ENCODE peak calls at places on chromosomes 11 and 22, in six cellular contexts. Z is GM12878, G is HCT116, K is K562, O is HepG2, T is H1. W is an unnamed sample.

GRCh38 chr11:82557274-82557673 is 176.4 kb downstream of the FAM181B start:
- DNase-seq in Z (peak), G (no peak), K (no peak), O (no peak), T (no peak), W (no peak)

GRCh38 chr11:19345848-19346681 is 105.3 kb upstream of the E2F8 start:
- DNase-seq in Z (no peak), G (no peak), K (no peak), O (no peak), T (no peak), W (peak)

GRCh38 chr11:114440971-114441810 is 1.9 kb downstream of the REXO2 start:
- DNase-seq in Z (no peak), G (no peak), K (peak), O (peak), T (no peak), W (no peak)

GRCh38 chr11:255176-255575 is 18.4 kb downstream of the PSMD13 start:
- DNase-seq in Z (no peak), G (no peak), K (no peak), O (no peak), T (no peak), W (no peak)

GRCh38 chr11:20790622-20791021 is 121.2 kb downstream of the NELL1 start:
- DNase-seq in Z (no peak), G (no peak), K (no peak), O (no peak), T (no peak), W (peak)

GRCh38 chr11:120318906-120319305 is 6.2 kb upstream of the TLCD5 start:
- DNase-seq in Z (no peak), G (no peak), K (no peak), O (no peak), T (no peak), W (no peak)

GRCh38 chr11:113690619-113691569 is 15.2 kb downstream of the TMPRSS5 start:
- DNase-seq in Z (no peak), G (peak), K (peak), O (peak), T (peak), W (peak)

GRCh38 chr22:43060213-43060612 is 29.0 kb downstream of the TTLL1 start:
- DNase-seq in Z (no peak), G (no peak), K (peak), O (peak), T (peak), W (peak)

GRCh38 chr11:49208006-49208721 is at the start of gene FOLH1:
- DNase-seq in Z (no peak), G (no peak), K (no peak), O (no peak), T (no peak), W (no peak)

GRCh38 chr11:1260023-1260501 is 37.2 kb downstream of the MUC5B start:
- DNase-seq in Z (no peak), G (peak), K (peak), O (peak), T (no peak), W (peak)

GRCh38 chr22:23168381-23169031 is 11.8 kb upstream of the BCR start:
- DNase-seq in Z (no peak), G (no peak), K (no peak), O (no peak), T (no peak), W (no peak)

GRCh38 chr11:6443269-6444003 is 2.6 kb upstream of the HPX start:
- DNase-seq in Z (no peak), G (no peak), K (peak), O (peak), T (no peak), W (peak)

GRCh38 chr11:69300124-69301032 is 6.4 kb downstream of the MYEOV start:
- DNase-seq in Z (no peak), G (no peak), K (peak), O (no peak), T (no peak), W (no peak)

GRCh38 chr22:24969588-24970301 is 17.2 kb downstream of the KIAA1671 start:
- DNase-seq in Z (no peak), G (peak), K (no peak), O (peak), T (no peak), W (no peak)

GRCh38 chr11:69865707-69866106 is 46.5 kb upstream of the FGF3 start:
- DNase-seq in Z (no peak), G (no peak), K (no peak), O (no peak), T (no peak), W (no peak)

GRCh38 chr11:723120-723883 is 17.3 kb downstream of the EPS8L2 start:
- DNase-seq in Z (no peak), G (no peak), K (peak), O (peak), T (no peak), W (no peak)

GRCh38 chr22:49371325-49372110 is 456.2 kb downstream of the BRD1 start:
- DNase-seq in Z (no peak), G (no peak), K (no peak), O (no peak), T (no peak), W (peak)

GRCh38 chr22:49372111-49372529 is 455.6 kb downstream of the BRD1 start:
- DNase-seq in Z (no peak), G (no peak), K (no peak), O (no peak), T (no peak), W (peak)

GRCh38 chr22:49373289-49373666 is 454.4 kb downstream of the BRD1 start:
- DNase-seq in Z (no peak), G (no peak), K (no peak), O (no peak), T (no peak), W (no peak)

GRCh38 chr22:49373801-49374226 is 453.9 kb downstream of the BRD1 start:
- DNase-seq in Z (no peak), G (no peak), K (no peak), O (no peak), T (no peak), W (no peak)

DNA sequence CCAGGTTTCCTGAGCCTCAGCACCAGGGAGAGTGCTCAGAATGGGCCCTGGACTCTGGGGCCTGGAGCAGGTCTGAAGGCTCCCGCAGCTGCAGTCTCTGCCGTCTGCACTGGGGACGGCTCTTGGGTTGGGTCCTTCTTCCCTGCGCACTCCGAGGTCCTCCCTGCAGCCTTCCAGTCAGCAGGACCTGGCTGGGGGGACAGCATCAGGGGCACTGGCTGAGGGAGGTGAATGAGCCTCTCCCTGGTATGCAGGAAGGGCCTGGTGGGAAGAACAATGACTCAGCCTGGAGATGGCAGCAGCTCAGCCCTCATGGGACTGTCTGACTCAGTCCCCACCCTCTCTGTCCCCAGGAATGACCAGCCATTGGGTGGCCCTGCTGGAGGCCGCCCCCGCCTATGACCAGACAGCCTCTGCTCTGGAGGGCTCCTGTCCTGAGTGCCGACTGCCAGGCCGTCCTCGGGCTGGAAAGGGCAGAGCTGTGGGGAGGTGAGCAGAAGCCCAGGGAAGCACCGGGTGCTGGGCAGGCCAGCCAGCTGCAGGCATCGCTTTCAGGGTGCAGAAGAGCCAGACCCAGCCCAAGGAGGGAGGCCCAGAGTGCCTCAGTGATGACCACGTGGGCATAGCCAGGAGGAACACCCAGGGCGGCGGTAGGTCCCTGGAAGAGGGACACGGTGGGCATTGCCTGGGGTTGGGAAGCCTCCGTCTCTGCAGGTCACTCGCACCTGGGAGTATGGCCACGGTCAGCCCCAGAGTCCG is 455.0 kb downstream of the BRD1 start:
- DNase-seq in Z (no peak), G (peak), K (peak), O (peak), T (no peak), W (peak)
- TF ChIP-seq ATF3 in Z (no peak), G (no peak), K (no peak), O (no peak), T (no peak), W (no peak)

DNA sequence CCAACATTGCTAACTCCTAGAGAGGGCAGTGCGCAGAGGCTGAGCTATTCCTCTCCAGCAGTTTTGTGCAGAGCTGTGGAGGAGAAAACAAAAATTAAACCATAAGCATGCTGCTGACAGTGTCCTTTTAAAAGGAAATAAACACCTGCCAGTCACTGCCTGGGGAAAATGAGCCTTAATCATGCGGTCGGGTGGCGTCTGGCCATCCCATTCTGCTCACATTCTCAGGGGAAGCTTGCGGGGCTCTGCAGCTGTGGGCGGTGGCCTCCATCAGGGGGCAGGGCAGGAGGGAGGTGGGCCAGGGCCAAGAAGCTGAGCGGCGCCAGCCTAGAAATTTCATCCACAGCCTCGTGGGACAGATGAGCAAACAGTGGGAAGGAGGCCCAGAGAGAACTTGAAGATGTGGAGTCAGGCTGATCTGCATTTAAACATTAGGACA is 71.0 kb upstream of the TP53I11 start:
- DNase-seq in Z (no peak), G (no peak), K (no peak), O (no peak), T (no peak), W (peak)
- TF ChIP-seq ATF3 in Z (no peak), G (no peak), K (no peak), O (no peak), T (no peak), W (no peak)

DNA sequence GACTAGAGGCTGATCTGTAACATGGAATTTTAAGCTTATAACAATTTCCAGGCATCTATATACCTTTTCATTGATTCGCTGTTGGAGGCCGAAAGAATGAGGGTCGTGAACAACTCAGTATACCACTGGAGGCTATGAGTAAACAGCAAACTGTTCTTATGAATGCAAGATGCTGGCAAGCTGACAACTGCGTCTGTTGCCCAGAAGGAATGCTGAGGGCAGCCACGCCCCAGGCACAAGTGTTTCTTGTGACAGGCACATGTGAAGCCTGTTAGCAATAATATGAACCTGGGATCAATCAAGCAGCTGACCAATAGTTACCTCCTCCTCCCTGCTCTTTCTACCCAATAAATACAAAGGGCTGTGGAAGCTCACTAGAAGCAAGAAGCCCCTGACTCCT is 15.3 kb downstream of the RTCB start:
- DNase-seq in Z (no peak), G (no peak), K (no peak), O (no peak), T (no peak), W (no peak)
- TF ChIP-seq ATF3 in Z (no peak), G (no peak), K (no peak), O (no peak), T (no peak), W (no peak)

GRCh38 chr11:129313588-129314288 is 61.9 kb upstream of the BARX2 start:
- DNase-seq in Z (no peak), G (no peak), K (no peak), O (no peak), T (no peak), W (no peak)
- TF ChIP-seq ATF3 in Z (no peak), G (no peak), K (no peak), O (no peak), T (no peak), W (no peak)

GRCh38 chr11:27208846-27209245 is 154.2 kb downstream of the CCDC34 start:
- DNase-seq in Z (no peak), G (no peak), K (no peak), O (no peak), T (no peak), W (no peak)

GRCh38 chr11:27205269-27205668 is 157.7 kb downstream of the CCDC34 start:
- DNase-seq in Z (no peak), G (no peak), K (no peak), O (no peak), T (no peak), W (no peak)

GRCh38 chr11:27207025-27207650 is 155.9 kb downstream of the CCDC34 start:
- DNase-seq in Z (no peak), G (no peak), K (peak), O (no peak), T (no peak), W (no peak)

GRCh38 chr11:27204527-27204926 is 158.5 kb downstream of the CCDC34 start:
- DNase-seq in Z (no peak), G (peak), K (peak), O (peak), T (no peak), W (no peak)

GRCh38 chr11:27205779-27206549 is 157.1 kb downstream of the CCDC34 start:
- DNase-seq in Z (no peak), G (no peak), K (peak), O (no peak), T (no peak), W (no peak)
- TF ChIP-seq ATF3 in Z (no peak), G (no peak), K (no peak), O (no peak), T (no peak), W (no peak)

GRCh38 chr11:61832207-61832606 is 4.1 kb downstream of the FADS2 start:
- DNase-seq in Z (no peak), G (no peak), K (no peak), O (no peak), T (no peak), W (no peak)

GRCh38 chr11:61828379-61828628 is 204 bp downstream of the FADS2 start:
- DNase-seq in Z (no peak), G (no peak), K (no peak), O (no peak), T (no peak), W (no peak)

GRCh38 chr11:61829806-61830205 is 1.7 kb downstream of the FADS2 start:
- DNase-seq in Z (no peak), G (no peak), K (no peak), O (no peak), T (no peak), W (no peak)

GRCh38 chr11:61828629-61829407 is 718 bp downstream of the FADS2 start:
- DNase-seq in Z (no peak), G (no peak), K (no peak), O (no peak), T (no peak), W (peak)

DNA sequence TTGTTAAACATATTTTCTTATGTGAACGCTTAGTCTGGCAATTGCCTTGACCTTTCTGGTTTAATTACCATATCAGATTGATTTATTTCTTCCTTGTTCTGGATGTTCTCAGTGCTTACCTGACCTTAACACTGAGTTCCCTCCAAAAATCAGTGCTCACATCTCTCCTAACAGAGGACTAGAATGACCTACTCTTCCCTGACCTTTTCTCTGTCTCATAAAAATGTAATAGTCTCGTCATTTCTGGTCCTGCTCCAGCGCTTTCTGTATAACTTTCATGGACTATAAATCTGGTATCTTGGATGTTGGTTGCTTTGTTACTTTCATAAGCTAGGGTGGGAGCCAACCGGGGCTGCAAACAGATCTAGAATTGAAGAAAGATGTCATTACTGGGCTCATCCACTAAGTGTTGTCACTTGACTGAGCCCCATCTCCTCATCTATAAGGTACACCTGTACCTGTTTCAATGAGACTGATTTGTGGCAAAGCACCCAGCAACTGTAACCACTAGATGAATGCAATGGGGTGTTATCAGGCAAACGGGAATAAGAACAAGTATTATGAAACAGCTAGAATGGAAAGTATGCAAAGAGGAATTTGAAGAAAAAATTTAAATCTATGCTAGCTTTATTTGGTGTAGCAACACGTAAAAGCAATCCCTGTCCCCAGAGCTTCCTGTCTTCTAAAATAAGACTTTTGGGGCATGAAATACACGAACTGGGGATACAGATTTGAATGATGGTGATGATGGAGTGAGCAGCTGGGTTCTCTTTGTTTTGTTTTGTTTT is 2.4 kb downstream of the FADS2 start:
- DNase-seq in Z (no peak), G (no peak), K (no peak), O (no peak), T (no peak), W (no peak)
- TF ChIP-seq ATF3 in Z (no peak), G (no peak), K (no peak), O (no peak), T (no peak), W (no peak)

GRCh38 chr11:64745523-64746328 is 1.8 kb upstream of the RASGRP2 start:
- DNase-seq in Z (no peak), G (no peak), K (peak), O (no peak), T (no peak), W (peak)
- TF ChIP-seq ATF3 in Z (no peak), G (no peak), K (no peak), O (no peak), T (no peak), W (no peak)

GRCh38 chr22:39269095-39269827 is 24.5 kb upstream of the PDGFB start:
- DNase-seq in Z (no peak), G (no peak), K (no peak), O (no peak), T (no peak), W (no peak)

GRCh38 chr22:39266398-39267030 is 21.7 kb upstream of the PDGFB start:
- DNase-seq in Z (peak), G (no peak), K (peak), O (peak), T (no peak), W (no peak)

GRCh38 chr22:39270280-39270679 is 25.5 kb upstream of the PDGFB start:
- DNase-seq in Z (no peak), G (no peak), K (no peak), O (no peak), T (no peak), W (no peak)

GRCh38 chr22:39268645-39269044 is 23.9 kb upstream of the PDGFB start:
- DNase-seq in Z (no peak), G (no peak), K (no peak), O (no peak), T (no peak), W (no peak)

DNA sequence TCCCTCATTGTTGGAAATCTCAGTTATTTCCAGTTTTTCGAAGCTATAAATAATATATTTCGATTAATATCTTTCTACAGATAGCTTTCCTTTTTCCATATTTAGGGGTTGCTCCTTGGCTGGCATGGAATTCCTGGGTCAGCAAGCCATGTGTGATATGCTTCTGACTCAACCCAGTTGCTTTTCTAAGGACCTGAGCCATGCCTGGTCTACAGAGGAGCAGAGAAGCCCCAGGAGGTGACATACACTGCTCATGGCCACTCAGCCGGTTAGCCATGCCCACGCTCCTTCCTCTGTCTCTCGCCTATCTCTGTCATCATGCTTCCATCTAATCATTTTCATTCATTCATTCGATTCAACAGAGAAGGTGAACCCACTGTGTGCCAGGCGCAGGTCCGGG is 23.2 kb upstream of the PDGFB start:
- DNase-seq in Z (no peak), G (no peak), K (no peak), O (no peak), T (no peak), W (no peak)
- TF ChIP-seq ATF3 in Z (no peak), G (no peak), K (no peak), O (no peak), T (no peak), W (no peak)